ENCODE peak calls at places on chromosomes 13 and 19, in five cellular contexts. N is fibroblast of mammary gland, B is AG10803, F is hepatocyte, A is psoas muscle. D is an unnamed sample.

GRCh38 chr19:7848779-7849457 is 18.9 kb downstream of the EVI5L start:
- DNase-seq in N (no peak), B (no peak), F (no peak), A (no peak), D (no peak)

GRCh38 chr13:75418997-75419396 is 63.0 kb downstream of the TBC1D4 start:
- DNase-seq in N (peak), B (peak), F (no peak), A (no peak), D (peak)

GRCh38 chr13:113898391-113898790 is 34.5 kb upstream of the GAS6 start:
- DNase-seq in N (no peak), B (no peak), F (no peak), A (no peak), D (no peak)

GRCh38 chr19:19064811-19065745 is 1.3 kb downstream of the SLC25A42 start:
- DNase-seq in N (no peak), B (no peak), F (no peak), A (no peak), D (peak)

GRCh38 chr13:44303681-44304432 is 69.8 kb upstream of the SERP2 start:
- DNase-seq in N (peak), B (no peak), F (peak), A (peak), D (peak)

GRCh38 chr13:38325426-38325825 is 24.2 kb upstream of the UFM1 start:
- DNase-seq in N (no peak), B (no peak), F (no peak), A (no peak), D (no peak)

GRCh38 chr19:7883105-7883504 is 5.2 kb upstream of the LRRC8E start:
- DNase-seq in N (no peak), B (no peak), F (no peak), A (no peak), D (no peak)

GRCh38 chr19:55632463-55632834 is 8.1 kb upstream of the ZNF784 start:
- DNase-seq in N (peak), B (peak), F (peak), A (peak), D (peak)

GRCh38 chr19:34180273-34180672 is 8.0 kb downstream of the LSM14A start:
- DNase-seq in N (no peak), B (no peak), F (no peak), A (no peak), D (no peak)

GRCh38 chr19:29212614-29213573 is at the start of gene UQCRFS1:
- DNase-seq in N (peak), B (peak), F (peak), A (peak), D (peak)

GRCh38 chr19:29216021-29216420 is 3.1 kb upstream of the UQCRFS1 start:
- DNase-seq in N (no peak), B (no peak), F (no peak), A (no peak), D (peak)

GRCh38 chr19:29215322-29215845 is 2.4 kb upstream of the UQCRFS1 start:
- DNase-seq in N (no peak), B (no peak), F (no peak), A (no peak), D (no peak)

GRCh38 chr19:29214411-29214810 is 1.5 kb upstream of the UQCRFS1 start:
- DNase-seq in N (no peak), B (no peak), F (no peak), A (no peak), D (no peak)

GRCh38 chr19:29217591-29217990 is 4.6 kb upstream of the UQCRFS1 start:
- DNase-seq in N (no peak), B (no peak), F (no peak), A (no peak), D (no peak)
- TF ChIP-seq CTCF in N (no peak), B (no peak), F (no peak), A (no peak), D (no peak)

DNA sequence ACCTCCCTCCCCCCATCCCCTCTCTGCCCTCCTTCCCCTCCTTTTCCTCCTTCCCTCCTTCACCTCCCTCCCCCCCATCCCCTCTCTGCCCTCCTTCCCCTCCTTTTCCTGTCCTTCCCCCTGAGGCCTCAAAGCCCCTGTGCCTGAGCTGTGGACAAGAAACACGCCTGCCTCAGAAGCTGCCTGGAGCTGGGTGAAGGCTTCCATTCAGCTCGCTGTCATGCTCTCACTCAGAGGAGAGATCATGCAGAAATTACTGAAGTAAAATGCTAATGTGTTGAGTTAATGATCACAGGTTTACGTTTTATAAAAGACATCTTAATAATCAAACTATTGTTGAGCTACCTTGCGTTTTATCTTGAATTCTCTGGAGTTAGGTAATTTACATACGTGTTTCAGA is 114.5 kb downstream of the ATP11A start:
- DNase-seq in N (no peak), B (no peak), F (no peak), A (no peak), D (no peak)
- H3K4me3 ChIP-seq in N (no peak), B (no peak), F (no peak), A (no peak), D (no peak)

DNA sequence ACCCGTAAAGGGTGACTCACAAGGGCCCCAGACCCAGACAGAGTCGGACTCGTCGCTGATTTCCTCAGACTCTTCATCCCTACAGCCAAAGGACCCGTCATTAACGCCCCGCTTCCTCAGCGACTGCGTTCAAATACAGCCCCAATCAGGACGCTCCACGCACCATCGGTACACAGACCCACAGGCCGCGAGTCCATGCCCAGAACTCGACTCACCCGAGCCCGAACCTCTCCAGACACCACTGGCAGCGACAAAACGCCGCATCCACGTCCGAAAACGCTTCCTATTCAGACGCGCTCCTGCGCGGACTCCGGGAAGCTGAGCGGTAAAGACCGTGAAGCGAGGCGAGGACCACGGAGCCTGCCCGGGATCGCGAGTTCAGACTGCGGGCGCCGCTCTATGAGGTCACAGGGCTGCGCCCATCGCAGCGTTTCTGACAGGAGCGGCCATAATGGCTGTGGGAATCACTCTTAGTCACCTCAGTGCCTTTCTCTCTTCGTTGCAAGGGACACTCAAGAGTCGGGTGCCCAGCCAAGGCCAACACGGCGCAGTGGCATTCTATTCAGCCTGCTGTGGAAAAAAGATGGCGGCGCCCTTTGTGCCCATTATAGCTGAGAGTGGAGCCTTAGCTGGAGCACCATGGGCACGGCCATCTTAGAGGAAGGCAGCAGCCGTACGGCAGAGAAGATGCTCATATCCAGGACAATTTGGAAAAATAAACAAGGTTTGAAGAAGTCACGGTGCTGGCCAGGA is at the start of gene ZNF614:
- DNase-seq in N (peak), B (peak), F (peak), A (peak), D (peak)
- TF ChIP-seq CTCF in N (no peak), B (no peak), F (no peak), A (no peak), D (no peak)

GRCh38 chr19:49427855-49428546 is 2.8 kb downstream of the GFY start:
- DNase-seq in N (no peak), B (no peak), F (no peak), A (no peak), D (no peak)
- H3K4me3 ChIP-seq in N (no peak), B (no peak), F (no peak), A (peak), D (no peak)

DNA sequence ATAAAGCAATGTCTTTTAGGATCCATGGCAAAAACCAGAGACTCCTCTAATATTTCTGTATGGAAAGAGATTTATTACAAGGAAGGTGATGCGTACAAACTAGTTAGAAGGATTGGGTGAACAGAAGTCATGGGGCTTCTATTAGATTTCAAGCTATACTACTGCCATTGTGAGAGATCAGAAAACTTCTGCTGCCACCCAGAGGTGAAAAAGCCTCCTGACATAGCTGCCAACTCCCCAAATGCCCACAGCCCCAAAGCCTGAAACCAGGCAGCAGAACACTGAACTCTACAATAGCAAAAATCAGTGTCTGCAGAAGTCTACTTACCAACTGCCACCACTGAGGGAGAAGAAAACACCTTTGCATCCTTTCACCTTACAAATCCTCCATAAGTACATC is 379.0 kb upstream of the MIR17HG start:
- DNase-seq in N (peak), B (no peak), F (peak), A (no peak), D (no peak)
- TF ChIP-seq CTCF in N (peak), B (no peak), F (peak), A (no peak), D (no peak)